ENCODE peak calls at places on chromosomes 11 and 22, in five cellular contexts. T is HFF-Myc, V is coronary artery, N is psoas muscle, C is foreskin fibroblast. D is an unnamed sample.

GRCh38 chr11:111870113-111870512 is 1.3 kb downstream of the ALG9 start:
- DNase-seq in T (no peak), V (no peak), N (no peak), C (no peak), D (no peak)

GRCh38 chr22:40499187-40499753 is 128.9 kb downstream of the SGSM3 start:
- DNase-seq in T (peak), V (no peak), N (peak), C (peak), D (peak)

GRCh38 chr22:30876221-30876751 is 92.3 kb downstream of the MORC2 start:
- DNase-seq in T (no peak), V (no peak), N (no peak), C (no peak), D (no peak)

GRCh38 chr22:22817468-22818201 is 70.0 kb upstream of the IGLL5 start:
- DNase-seq in T (no peak), V (no peak), N (no peak), C (no peak), D (no peak)

GRCh38 chr11:126348806-126349582 is 6.5 kb upstream of the ST3GAL4 start:
- DNase-seq in T (no peak), V (no peak), N (no peak), C (peak), D (no peak)

GRCh38 chr11:35671396-35672127 is 9.0 kb downstream of the TRIM44 start:
- DNase-seq in T (no peak), V (no peak), N (no peak), C (no peak), D (no peak)

GRCh38 chr22:27594020-27594419 is 207.5 kb downstream of the MN1 start:
- DNase-seq in T (no peak), V (no peak), N (no peak), C (no peak), D (no peak)

GRCh38 chr22:48704335-48704734 is 1123.3 kb downstream of the BRD1 start:
- DNase-seq in T (no peak), V (no peak), N (no peak), C (no peak), D (no peak)

GRCh38 chr11:12109591-12110196 is 696 bp upstream of the MICAL2 start:
- DNase-seq in T (no peak), V (no peak), N (no peak), C (no peak), D (no peak)

GRCh38 chr11:128390246-128390645 is 197.1 kb downstream of the ETS1 start:
- DNase-seq in T (no peak), V (no peak), N (no peak), C (no peak), D (no peak)

GRCh38 chr22:22955866-22956535 is 68.4 kb downstream of the IGLL5 start:
- DNase-seq in T (peak), V (peak), N (peak), C (peak), D (peak)

GRCh38 chr11:35969089-35970046 is 25.5 kb downstream of the LDLRAD3 start:
- DNase-seq in T (peak), V (no peak), N (no peak), C (peak), D (no peak)

GRCh38 chr11:84264066-84264465 is 977.9 kb upstream of the CCDC90B start:
- DNase-seq in T (no peak), V (no peak), N (no peak), C (no peak), D (no peak)

GRCh38 chr11:17760102-17761029 is 25.8 kb downstream of the KCNC1 start:
- DNase-seq in T (peak), V (no peak), N (peak), C (peak), D (peak)

GRCh38 chr11:35047179-35047578 is 91.8 kb upstream of the CD44 start:
- DNase-seq in T (no peak), V (no peak), N (no peak), C (no peak), D (no peak)

GRCh38 chr11:128624269-128625170 is 37.2 kb upstream of the ETS1 start:
- DNase-seq in T (no peak), V (no peak), N (no peak), C (no peak), D (no peak)

GRCh38 chr11:66324626-66325025 is 7.8 kb upstream of the CD248 start:
- DNase-seq in T (no peak), V (no peak), N (no peak), C (peak), D (no peak)

GRCh38 chr11:76314741-76315090 is 66.2 kb downstream of the THAP12 start:
- DNase-seq in T (no peak), V (no peak), N (no peak), C (peak), D (no peak)

GRCh38 chr11:76062733-76063132 is 143.6 kb downstream of the WNT11 start:
- DNase-seq in T (no peak), V (no peak), N (no peak), C (no peak), D (no peak)

GRCh38 chr22:17777005-17777716 is 2.9 kb upstream of the BID start:
- DNase-seq in T (no peak), V (no peak), N (no peak), C (no peak), D (no peak)

GRCh38 chr11:61733120-61733978 is 19.1 kb upstream of the MYRF start:
- DNase-seq in T (peak), V (peak), N (peak), C (peak), D (peak)

GRCh38 chr22:46012182-46012880 is 35.4 kb upstream of the WNT7B start:
- DNase-seq in T (no peak), V (peak), N (peak), C (no peak), D (no peak)

GRCh38 chr11:71221851-71222250 is 30.5 kb downstream of the SHANK2 start:
- DNase-seq in T (no peak), V (peak), N (no peak), C (no peak), D (no peak)

GRCh38 chr22:17501679-17502285 is 61.5 kb upstream of the SLC25A18 start:
- DNase-seq in T (peak), V (no peak), N (no peak), C (peak), D (peak)

GRCh38 chr11:326842-327580 is 6.4 kb upstream of the IFITM3 start:
- DNase-seq in T (no peak), V (peak), N (peak), C (peak), D (no peak)

GRCh38 chr11:129315781-129316579 is 59.7 kb upstream of the BARX2 start:
- DNase-seq in T (no peak), V (no peak), N (no peak), C (no peak), D (no peak)

GRCh38 chr11:124633355-124633754 is 10.7 kb downstream of the TBRG1 start:
- DNase-seq in T (no peak), V (no peak), N (no peak), C (peak), D (no peak)

GRCh38 chr11:102421262-102421661 is 31.3 kb downstream of the TMEM123 start:
- DNase-seq in T (no peak), V (no peak), N (no peak), C (no peak), D (no peak)

GRCh38 chr22:17318817-17319216 is 50.4 kb upstream of the CECR2 start:
- DNase-seq in T (no peak), V (no peak), N (no peak), C (no peak), D (no peak)

GRCh38 chr11:115161876-115162275 is 342.3 kb downstream of the CADM1 start:
- DNase-seq in T (no peak), V (no peak), N (no peak), C (no peak), D (no peak)

GRCh38 chr11:90434858-90435257 is 212.0 kb upstream of the CHORDC1 start:
- DNase-seq in T (no peak), V (no peak), N (no peak), C (no peak), D (no peak)

GRCh38 chr22:32561756-32562155 is 87.1 kb downstream of the FBXO7 start:
- DNase-seq in T (no peak), V (no peak), N (no peak), C (no peak), D (no peak)

GRCh38 chr22:32855023-32855756 is 53.7 kb downstream of the TIMP3 start:
- DNase-seq in T (no peak), V (no peak), N (no peak), C (no peak), D (no peak)

GRCh38 chr11:68996376-68997123 is 15.8 kb upstream of the MRGPRD start:
- DNase-seq in T (no peak), V (peak), N (no peak), C (no peak), D (no peak)

GRCh38 chr11:57681168-57681567 is 13.3 kb downstream of the ZDHHC5 start:
- DNase-seq in T (no peak), V (no peak), N (no peak), C (no peak), D (no peak)

GRCh38 chr22:25057013-25057881 is 104.7 kb downstream of the KIAA1671 start:
- DNase-seq in T (no peak), V (no peak), N (peak), C (peak), D (no peak)

GRCh38 chr11:46015941-46016340 is 93.5 kb downstream of the LARGE2 start:
- DNase-seq in T (no peak), V (no peak), N (no peak), C (no peak), D (no peak)

GRCh38 chr11:111975076-111975806 is 38.1 kb downstream of the DIXDC1 start:
- DNase-seq in T (no peak), V (no peak), N (no peak), C (peak), D (no peak)

GRCh38 chr11:46281374-46281831 is 3.9 kb downstream of the CREB3L1 start:
- DNase-seq in T (no peak), V (no peak), N (no peak), C (peak), D (no peak)

DNA sequence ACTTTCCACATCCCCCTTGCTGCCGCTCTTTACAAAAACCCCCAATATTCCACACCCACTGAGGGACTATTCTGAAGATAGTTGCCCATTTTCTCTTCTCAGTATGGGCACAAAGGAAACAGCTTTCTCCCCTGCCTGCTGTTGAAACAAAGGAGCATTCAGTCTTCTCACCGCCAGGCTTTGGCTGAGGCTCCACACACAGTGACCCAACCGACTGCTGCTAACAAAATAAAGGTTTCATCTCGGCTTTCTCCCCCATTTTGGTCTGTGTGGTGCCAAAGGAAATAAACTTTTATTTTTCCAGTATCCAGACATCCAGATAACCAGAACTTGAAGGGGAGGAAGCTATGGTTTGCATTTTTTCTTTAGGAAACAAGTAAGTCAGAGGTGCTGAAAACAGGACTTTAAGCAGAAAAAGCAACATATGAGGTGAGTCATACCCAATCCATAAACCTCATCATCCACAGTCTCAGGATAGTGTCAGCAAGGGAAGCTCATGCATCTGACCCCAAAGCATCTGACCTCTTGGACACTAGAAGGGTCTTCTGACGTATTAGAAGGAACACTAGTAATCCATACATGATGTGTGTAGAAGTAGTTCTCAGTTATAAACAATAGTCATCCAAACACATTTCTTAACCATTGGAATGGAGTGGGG is 6.4 kb downstream of the CLMP start:
- DNase-seq in T (peak), V (no peak), N (no peak), C (peak), D (no peak)
- TF ChIP-seq CTCF in T (peak), V (no peak), N (no peak), C (no peak), D (no peak)

DNA sequence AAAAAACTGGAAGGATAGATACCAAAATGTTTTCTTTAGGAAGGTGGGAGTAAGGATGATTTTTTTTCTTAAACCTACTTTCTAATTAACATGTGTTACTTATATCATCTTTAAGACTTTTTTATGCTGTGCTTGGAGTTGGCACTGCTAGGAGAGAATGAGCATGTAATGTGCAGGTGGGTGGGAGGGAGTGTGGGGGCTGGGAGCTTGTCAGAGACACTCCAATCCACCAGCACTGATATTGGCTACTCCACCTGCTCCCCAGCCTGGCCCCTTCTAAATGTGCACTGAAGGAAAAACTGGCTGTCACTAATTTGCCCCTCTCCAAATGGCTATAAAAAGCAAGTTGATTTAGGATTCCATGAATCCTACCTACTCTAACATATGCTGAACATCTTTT is 44.4 kb upstream of the BMAL1 start:
- DNase-seq in T (no peak), V (no peak), N (no peak), C (no peak), D (no peak)
- TF ChIP-seq CTCF in T (no peak), V (no peak), N (no peak), C (no peak), D (no peak)

DNA sequence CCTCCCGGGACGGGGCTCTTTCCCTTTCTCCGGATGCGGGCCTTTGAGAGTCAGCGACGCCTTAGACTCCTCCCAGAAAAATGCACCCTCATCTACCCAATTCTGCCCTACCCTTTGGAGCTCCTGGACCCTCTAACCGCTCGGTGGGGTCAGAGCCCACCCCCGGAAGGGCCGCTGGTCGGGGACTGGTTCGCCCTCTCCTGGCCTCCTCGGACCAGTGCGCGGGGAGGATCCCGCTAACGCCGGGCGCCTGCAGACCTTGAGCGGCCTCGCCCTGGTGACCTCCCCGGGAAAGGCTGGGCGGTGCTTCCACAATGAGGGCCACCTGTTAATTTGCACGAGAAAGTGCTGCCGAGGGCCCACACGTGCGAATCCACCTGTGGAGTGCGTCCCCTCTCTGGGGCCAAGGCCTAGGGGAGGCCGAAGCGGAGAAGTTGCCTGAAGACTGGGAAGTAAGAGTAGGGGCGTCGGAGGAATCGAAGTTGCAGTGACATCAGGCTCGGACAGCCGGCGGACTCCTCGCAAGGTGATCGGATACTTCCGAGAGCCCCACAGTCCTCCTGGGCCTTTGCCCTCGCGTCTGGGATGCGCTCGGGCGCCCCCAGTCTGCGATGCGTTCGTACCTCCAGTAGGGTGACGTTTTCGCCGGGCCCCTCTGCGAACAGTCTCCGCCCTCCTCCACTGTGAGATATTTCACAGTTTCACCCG is 61.5 kb downstream of the ENDOD1 start:
- DNase-seq in T (peak), V (peak), N (peak), C (peak), D (peak)
- TF ChIP-seq CTCF in T (peak), V (peak), N (peak), C (peak), D (peak)

GRCh38 chr11:26993965-26994446 is at the start of gene FIBIN:
- DNase-seq in T (no peak), V (peak), N (peak), C (peak), D (no peak)
- TF ChIP-seq CTCF in T (peak), V (no peak), N (no peak), C (peak), D (no peak)

D was measured in AG09319.